ENCODE peak calls at places on chromosomes 3 and 15, in five cellular contexts. S is midbrain, P is fibroblast of mammary gland, D is chondrocyte, U is lower lobe of right lung. F is an unnamed sample.

GRCh38 chr3:153970047-153970446 is 151.1 kb upstream of the ARHGEF26 start:
- DNase-seq in S (no peak), P (peak), D (no peak), U (no peak), F (no peak)

GRCh38 chr15:62756326-62756994 is 286.1 kb upstream of the TPM1 start:
- DNase-seq in S (peak), P (no peak), D (no peak), U (no peak), F (no peak)

GRCh38 chr3:25572919-25573385 is 91.8 kb downstream of the TOP2B start:
- DNase-seq in S (no peak), P (peak), D (no peak), U (no peak), F (no peak)

GRCh38 chr3:117454236-117454635 is 744.7 kb downstream of the TUSC7 start:
- DNase-seq in S (no peak), P (no peak), D (no peak), U (no peak), F (no peak)

GRCh38 chr3:65344444-65344843 is 656.6 kb upstream of the ADAMTS9 start:
- DNase-seq in S (no peak), P (no peak), D (no peak), U (no peak), F (no peak)

GRCh38 chr3:61247191-61247590 is 4.1 kb downstream of the FHIT start:
- DNase-seq in S (no peak), P (no peak), D (no peak), U (no peak), F (no peak)

GRCh38 chr15:69751147-69751546 is 298.5 kb downstream of the RPLP1 start:
- DNase-seq in S (no peak), P (no peak), D (no peak), U (no peak), F (no peak)

GRCh38 chr3:126415661-126416591 is 21.2 kb downstream of the CFAP100 start:
- DNase-seq in S (no peak), P (no peak), D (no peak), U (no peak), F (no peak)

GRCh38 chr15:90106522-90107117 is 4.4 kb upstream of the IDH2 start:
- DNase-seq in S (no peak), P (peak), D (no peak), U (no peak), F (no peak)

GRCh38 chr3:191330309-191330712 is at the start of gene UTS2B:
- DNase-seq in S (peak), P (peak), D (no peak), U (no peak), F (no peak)

GRCh38 chr15:65411470-65412071 is 11.2 kb downstream of the IGDCC4 start:
- DNase-seq in S (no peak), P (peak), D (no peak), U (no peak), F (no peak)

GRCh38 chr15:43274136-43274535 is 7.4 kb upstream of the TGM5 start:
- DNase-seq in S (no peak), P (no peak), D (no peak), U (no peak), F (no peak)